ENCODE peak calls at places on chromosomes 3 and 15, in ten cellular contexts. L is mesothelial cell of epicardium, K is Panc1, I is GM12865, Y is skeletal muscle cell, W is T-cell, R is sciatic nerve, H is ecto neural progenitor cell, X is MM.1S, D is SHP77. O is an unnamed sample.
A peak's percentile ranks its signal among the peaks of the same experiment; 100 is the strongest.

GRCh38 chr3:129412542-129413198 is 15.8 kb downstream of the EFCAB12 start:
- DNase-seq in L (no peak), K (no peak), I (no peak), Y (peak; percentile 47), W (no peak), R (peak; percentile 19), H (no peak), X (no peak), D (no peak), O (no peak)

GRCh38 chr3:122975163-122975923 is 52.2 kb downstream of the SEMA5B start:
- DNase-seq in L (peak; percentile 58), K (no peak), I (no peak), Y (no peak), W (peak; percentile 7), R (no peak), H (no peak), X (no peak), D (peak; percentile 12), O (peak; percentile 90)

GRCh38 chr3:32685604-32686185 is 707 bp downstream of the CNOT10 start:
- DNase-seq in L (no peak), K (no peak), I (peak; percentile 67), Y (no peak), W (no peak), R (no peak), H (no peak), X (peak; percentile 41), D (peak; percentile 23), O (no peak)

GRCh38 chr15:75646944-75647364 is 758 bp upstream of the SNX33 start:
- DNase-seq in L (peak; percentile 57), K (no peak), I (no peak), Y (no peak), W (peak; percentile 9), R (no peak), H (peak; percentile 58), X (no peak), D (no peak), O (peak; percentile 55)

GRCh38 chr3:64049136-64049535 is 25.8 kb upstream of the PSMD6 start:
- DNase-seq in L (no peak), K (no peak), I (no peak), Y (no peak), W (no peak), R (no peak), H (no peak), X (no peak), D (no peak), O (no peak)

GRCh38 chr15:70092462-70092850 is 5.3 kb downstream of the TLE3 start:
- DNase-seq in L (no peak), K (no peak), I (no peak), Y (no peak), W (no peak), R (no peak), H (no peak), X (no peak), D (no peak), O (no peak)

GRCh38 chr3:37852097-37852496 is 9.6 kb upstream of the CTDSPL start:
- DNase-seq in L (no peak), K (no peak), I (no peak), Y (peak; percentile 25), W (no peak), R (peak; percentile 14), H (no peak), X (no peak), D (no peak), O (no peak)

GRCh38 chr15:88482263-88482662 is 14.8 kb downstream of the MRPS11 start:
- DNase-seq in L (no peak), K (no peak), I (no peak), Y (no peak), W (no peak), R (no peak), H (no peak), X (no peak), D (no peak), O (no peak)

GRCh38 chr3:101862453-101863165 is 13.3 kb downstream of the NFKBIZ start:
- DNase-seq in L (no peak), K (no peak), I (no peak), Y (no peak), W (no peak), R (no peak), H (no peak), X (no peak), D (no peak), O (no peak)

GRCh38 chr3:114272271-114272670 is 21.6 kb upstream of the TIGIT start:
- DNase-seq in L (no peak), K (no peak), I (no peak), Y (peak; percentile 14), W (no peak), R (no peak), H (no peak), X (no peak), D (no peak), O (no peak)

GRCh38 chr15:100224206-100225185 is 117.3 kb downstream of the ADAMTS17 start:
- DNase-seq in L (no peak), K (no peak), I (no peak), Y (no peak), W (no peak), R (no peak), H (no peak), X (no peak), D (no peak), O (peak; percentile 56)

GRCh38 chr3:46489406-46489805 is 8.4 kb upstream of the RTP3 start:
- DNase-seq in L (no peak), K (no peak), I (no peak), Y (no peak), W (no peak), R (no peak), H (no peak), X (no peak), D (no peak), O (no peak)